ENCODE peak calls at places on chromosomes 3 and 15, in ten cellular contexts. One of them, this sample, is unnamed.
A peak's percentile ranks its signal among the peaks of the same experiment; 100 is the strongest.

GRCh38 chr3:44685128-44685800 is 27.2 kb upstream of the ZNF502 start:
- DNase-seq in tibial artery: peak; percentile 58
- DNase-seq in adrenal gland: peak; percentile 63
- DNase-seq in tibial nerve: peak; percentile 31
- DNase-seq in psoas muscle: peak; percentile 75
- DNase-seq in stomach: peak; percentile 64
- DNase-seq in aorta: peak; percentile 91
- DNase-seq in AG04450: peak; percentile 59
- DNase-seq in PC-9: peak; percentile 57
- DNase-seq in lung: peak; percentile 65
- DNase-seq in this sample: peak; percentile 69

GRCh38 chr15:33581032-33581431 is 270.3 kb downstream of the RYR3 start:
- DNase-seq in tibial artery: no peak
- DNase-seq in adrenal gland: peak; percentile 84
- DNase-seq in tibial nerve: no peak
- DNase-seq in psoas muscle: no peak
- DNase-seq in stomach: no peak
- DNase-seq in aorta: no peak
- DNase-seq in AG04450: no peak
- DNase-seq in PC-9: peak; percentile 36
- DNase-seq in lung: peak; percentile 40
- DNase-seq in this sample: peak; percentile 74

GRCh38 chr3:169657351-169658124 is 6.0 kb downstream of the MECOM start:
- DNase-seq in tibial artery: no peak
- DNase-seq in adrenal gland: no peak
- DNase-seq in tibial nerve: no peak
- DNase-seq in psoas muscle: no peak
- DNase-seq in stomach: peak; percentile 72
- DNase-seq in aorta: no peak
- DNase-seq in AG04450: no peak
- DNase-seq in PC-9: no peak
- DNase-seq in lung: peak; percentile 63
- DNase-seq in this sample: no peak

GRCh38 chr3:48372862-48373435 is 930 bp downstream of the FBXW12 start:
- DNase-seq in tibial artery: no peak
- DNase-seq in adrenal gland: no peak
- DNase-seq in tibial nerve: no peak
- DNase-seq in psoas muscle: no peak
- DNase-seq in stomach: no peak
- DNase-seq in aorta: no peak
- DNase-seq in AG04450: no peak
- DNase-seq in PC-9: no peak
- DNase-seq in lung: no peak
- DNase-seq in this sample: no peak

GRCh38 chr3:16254933-16255725 is 9.6 kb downstream of the DPH3 start:
- DNase-seq in tibial artery: no peak
- DNase-seq in adrenal gland: no peak
- DNase-seq in tibial nerve: no peak
- DNase-seq in psoas muscle: no peak
- DNase-seq in stomach: no peak
- DNase-seq in aorta: no peak
- DNase-seq in AG04450: no peak
- DNase-seq in PC-9: no peak
- DNase-seq in lung: no peak
- DNase-seq in this sample: no peak

GRCh38 chr3:124203292-124203691 is 211.4 kb upstream of the ROPN1 start:
- DNase-seq in tibial artery: no peak
- DNase-seq in adrenal gland: no peak
- DNase-seq in tibial nerve: no peak
- DNase-seq in psoas muscle: no peak
- DNase-seq in stomach: no peak
- DNase-seq in aorta: no peak
- DNase-seq in AG04450: no peak
- DNase-seq in PC-9: no peak
- DNase-seq in lung: no peak
- DNase-seq in this sample: no peak

GRCh38 chr3:64806668-64807067 is 118.9 kb upstream of the ADAMTS9 start:
- DNase-seq in tibial artery: no peak
- DNase-seq in adrenal gland: no peak
- DNase-seq in tibial nerve: no peak
- DNase-seq in psoas muscle: no peak
- DNase-seq in stomach: no peak
- DNase-seq in aorta: no peak
- DNase-seq in AG04450: no peak
- DNase-seq in PC-9: no peak
- DNase-seq in lung: no peak
- DNase-seq in this sample: no peak

GRCh38 chr3:47250309-47251060 is 32.1 kb downstream of the KIF9 start:
- DNase-seq in tibial artery: peak; percentile 37
- DNase-seq in adrenal gland: peak; percentile 58
- DNase-seq in tibial nerve: peak; percentile 53
- DNase-seq in psoas muscle: peak; percentile 33
- DNase-seq in stomach: peak; percentile 49
- DNase-seq in aorta: no peak
- DNase-seq in AG04450: no peak
- DNase-seq in PC-9: no peak
- DNase-seq in lung: peak; percentile 61
- DNase-seq in this sample: no peak

GRCh38 chr3:19901918-19902317 is 32.1 kb downstream of the EFHB start:
- DNase-seq in tibial artery: no peak
- DNase-seq in adrenal gland: no peak
- DNase-seq in tibial nerve: no peak
- DNase-seq in psoas muscle: no peak
- DNase-seq in stomach: peak; percentile 31
- DNase-seq in aorta: no peak
- DNase-seq in AG04450: no peak
- DNase-seq in PC-9: peak; percentile 40
- DNase-seq in lung: no peak
- DNase-seq in this sample: no peak

DNA sequence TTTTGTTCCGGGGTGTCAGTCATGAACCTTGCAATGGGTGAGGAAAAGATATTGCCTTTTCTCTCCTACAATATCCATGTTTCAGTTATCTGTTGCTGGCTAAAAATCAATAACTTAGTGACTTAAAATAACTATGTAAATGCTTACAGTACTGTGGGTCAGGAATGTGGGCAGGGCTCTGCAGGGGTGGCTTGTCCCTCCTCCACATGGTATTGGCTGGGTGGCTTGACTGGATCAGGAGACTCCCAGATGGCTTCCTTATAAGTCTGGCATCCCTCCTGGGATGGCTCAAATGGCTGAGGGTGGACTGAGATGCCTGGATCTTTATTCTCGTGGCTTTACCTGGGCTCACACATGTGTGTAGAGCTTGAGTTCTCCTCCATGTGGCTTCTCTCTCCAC is 47.5 kb downstream of the GTPBP8 start:
- DNase-seq in tibial artery: no peak
- DNase-seq in adrenal gland: no peak
- DNase-seq in tibial nerve: no peak
- DNase-seq in psoas muscle: no peak
- DNase-seq in stomach: no peak
- DNase-seq in aorta: no peak
- DNase-seq in AG04450: no peak
- DNase-seq in PC-9: no peak
- DNase-seq in lung: no peak
- DNase-seq in this sample: no peak
- H3K27me3 ChIP-seq in tibial artery: no peaks in the 10 kb centered on the region
- H3K27me3 ChIP-seq in adrenal gland: no peaks in the 10 kb centered on the region
- H3K27me3 ChIP-seq in tibial nerve: no peaks in the 10 kb centered on the region
- H3K27me3 ChIP-seq in psoas muscle: no peaks in the 10 kb centered on the region
- H3K27me3 ChIP-seq in stomach: no peaks in the 10 kb centered on the region
- H3K27me3 ChIP-seq in aorta: no peaks in the 10 kb centered on the region
- H3K27me3 ChIP-seq in AG04450: peaks cover 15% of the 10 kb centered on the region
- H3K27me3 ChIP-seq in PC-9: no peaks in the 10 kb centered on the region
- H3K27me3 ChIP-seq in lung: no peaks in the 10 kb centered on the region
- H3K27me3 ChIP-seq in this sample: no peaks in the 10 kb centered on the region

DNA sequence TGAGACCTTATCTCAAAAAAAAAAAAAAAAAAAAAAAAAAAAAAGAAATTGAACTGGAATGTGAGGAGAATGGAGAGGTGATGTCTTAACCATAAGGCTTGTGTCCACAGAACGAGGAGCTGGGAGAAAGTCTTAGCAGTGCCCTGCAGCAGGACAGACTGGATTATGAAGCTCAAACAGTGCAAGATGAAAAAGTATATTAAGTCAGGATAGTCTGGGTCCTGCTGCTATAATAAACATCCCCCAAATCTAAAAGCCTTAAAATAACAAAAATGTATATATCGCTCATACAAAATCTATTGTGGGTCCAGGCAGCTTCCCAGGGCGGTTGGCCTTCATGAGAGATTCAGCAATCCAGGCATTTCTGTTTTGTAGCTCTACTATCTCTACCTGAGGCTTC is 175.5 kb downstream of the RAB11A start:
- DNase-seq in tibial artery: no peak
- DNase-seq in adrenal gland: no peak
- DNase-seq in tibial nerve: no peak
- DNase-seq in psoas muscle: no peak
- DNase-seq in stomach: no peak
- DNase-seq in aorta: no peak
- DNase-seq in AG04450: no peak
- DNase-seq in PC-9: no peak
- DNase-seq in lung: no peak
- DNase-seq in this sample: no peak
- H3K27me3 ChIP-seq in tibial artery: peaks cover 50% of the 10 kb centered on the region
- H3K27me3 ChIP-seq in adrenal gland: peaks cover 5% of the 10 kb centered on the region
- H3K27me3 ChIP-seq in tibial nerve: peaks cover 26% of the 10 kb centered on the region
- H3K27me3 ChIP-seq in psoas muscle: peaks cover 4% of the 10 kb centered on the region
- H3K27me3 ChIP-seq in stomach: peaks cover 41% of the 10 kb centered on the region
- H3K27me3 ChIP-seq in aorta: no peaks in the 10 kb centered on the region
- H3K27me3 ChIP-seq in AG04450: peaks cover 29% of the 10 kb centered on the region
- H3K27me3 ChIP-seq in PC-9: no peaks in the 10 kb centered on the region
- H3K27me3 ChIP-seq in lung: no peaks in the 10 kb centered on the region
- H3K27me3 ChIP-seq in this sample: no peaks in the 10 kb centered on the region

DNA sequence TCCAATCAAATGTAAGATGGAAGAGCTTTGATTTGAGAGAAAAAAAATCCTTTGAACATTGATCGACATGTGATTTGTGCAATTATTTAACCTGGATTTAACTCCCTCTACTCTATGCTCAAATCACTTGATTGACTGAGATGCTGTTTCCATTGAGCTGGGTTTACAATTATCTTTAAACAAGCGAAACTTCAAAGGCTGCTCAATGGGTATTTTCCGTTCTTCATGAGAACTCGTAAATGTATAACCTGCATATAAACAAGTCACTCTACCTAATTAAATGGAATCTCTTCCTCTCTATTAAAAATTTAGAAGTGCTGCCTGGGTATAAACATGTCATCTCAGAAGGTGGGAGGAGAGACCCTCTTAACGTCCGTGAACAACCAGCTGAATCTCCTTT is 71.9 kb downstream of the ANXA2 start:
- DNase-seq in tibial artery: no peak
- DNase-seq in adrenal gland: no peak
- DNase-seq in tibial nerve: no peak
- DNase-seq in psoas muscle: no peak
- DNase-seq in stomach: no peak
- DNase-seq in aorta: no peak
- DNase-seq in AG04450: no peak
- DNase-seq in PC-9: no peak
- DNase-seq in lung: no peak
- DNase-seq in this sample: no peak
- H3K27me3 ChIP-seq in tibial artery: peaks cover 3% of the 10 kb centered on the region
- H3K27me3 ChIP-seq in adrenal gland: peaks cover 33% of the 10 kb centered on the region
- H3K27me3 ChIP-seq in tibial nerve: peaks cover 9% of the 10 kb centered on the region
- H3K27me3 ChIP-seq in psoas muscle: peaks cover 2% of the 10 kb centered on the region
- H3K27me3 ChIP-seq in stomach: peaks cover 42% of the 10 kb centered on the region
- H3K27me3 ChIP-seq in aorta: no peaks in the 10 kb centered on the region
- H3K27me3 ChIP-seq in AG04450: peaks cover 35% of the 10 kb centered on the region
- H3K27me3 ChIP-seq in PC-9: no peaks in the 10 kb centered on the region
- H3K27me3 ChIP-seq in lung: peaks cover 4% of the 10 kb centered on the region
- H3K27me3 ChIP-seq in this sample: peaks cover 25% of the 10 kb centered on the region

DNA sequence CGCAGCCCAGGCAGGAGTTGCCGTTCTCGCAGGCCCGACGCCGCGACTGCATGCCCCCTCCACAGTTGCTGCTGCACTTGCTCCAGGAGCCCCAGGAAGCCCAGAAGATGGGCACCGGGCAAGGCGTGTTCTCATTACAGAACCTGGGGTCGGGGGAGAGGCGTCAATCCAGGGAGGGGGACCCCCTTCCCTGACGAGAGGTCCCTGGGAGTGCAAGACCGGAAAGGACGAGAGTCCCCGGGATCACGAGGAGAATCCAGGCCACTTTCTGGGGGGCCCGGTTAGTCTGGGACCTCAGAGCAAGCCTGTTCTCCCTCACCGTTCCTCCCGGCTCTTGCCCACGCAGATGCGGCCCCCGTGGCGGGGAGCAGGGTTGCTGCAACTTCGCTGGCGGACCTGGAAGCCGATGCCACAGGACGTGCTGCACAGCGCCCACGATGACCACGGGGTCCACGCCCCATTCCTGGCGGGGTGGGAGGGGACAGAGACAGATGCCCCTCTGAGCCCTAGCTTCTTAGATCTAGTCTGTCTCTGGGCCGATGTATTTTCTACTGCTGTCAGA is 113.9 kb downstream of the SEMA5B start:
- DNase-seq in tibial artery: no peak
- DNase-seq in adrenal gland: no peak
- DNase-seq in tibial nerve: no peak
- DNase-seq in psoas muscle: no peak
- DNase-seq in stomach: no peak
- DNase-seq in aorta: no peak
- DNase-seq in AG04450: no peak
- DNase-seq in PC-9: no peak
- DNase-seq in lung: no peak
- DNase-seq in this sample: no peak
- H3K27me3 ChIP-seq in tibial artery: peaks cover 19% of the 10 kb centered on the region
- H3K27me3 ChIP-seq in adrenal gland: peaks cover 19% of the 10 kb centered on the region
- H3K27me3 ChIP-seq in tibial nerve: peaks cover 20% of the 10 kb centered on the region
- H3K27me3 ChIP-seq in psoas muscle: no peaks in the 10 kb centered on the region
- H3K27me3 ChIP-seq in stomach: peaks cover 49% of the 10 kb centered on the region
- H3K27me3 ChIP-seq in aorta: no peaks in the 10 kb centered on the region
- H3K27me3 ChIP-seq in AG04450: peaks cover 55% of the 10 kb centered on the region
- H3K27me3 ChIP-seq in PC-9: no peaks in the 10 kb centered on the region
- H3K27me3 ChIP-seq in lung: no peaks in the 10 kb centered on the region
- H3K27me3 ChIP-seq in this sample: no peaks in the 10 kb centered on the region

DNA sequence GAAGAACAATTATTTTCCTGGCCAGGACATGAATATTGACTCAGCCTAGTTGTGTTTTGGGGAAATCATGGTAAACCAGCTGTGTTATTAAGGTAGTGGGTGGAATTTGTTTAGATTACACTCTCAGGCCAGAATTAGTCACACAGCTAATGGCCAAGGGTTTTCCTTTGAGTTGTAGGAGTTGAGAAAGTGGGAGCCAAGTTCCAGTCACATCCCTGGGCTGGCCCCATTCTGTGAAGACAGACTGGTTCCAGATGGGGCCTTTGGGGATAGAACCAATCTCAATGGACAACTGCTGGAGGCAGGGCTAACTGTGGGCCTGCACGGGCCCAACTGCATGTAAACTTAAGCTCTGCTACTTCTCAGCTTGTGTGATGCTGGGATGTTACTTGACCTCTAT is 1.4 kb upstream of the RASL12 start:
- DNase-seq in tibial artery: no peak
- DNase-seq in adrenal gland: no peak
- DNase-seq in tibial nerve: no peak
- DNase-seq in psoas muscle: peak; percentile 32
- DNase-seq in stomach: no peak
- DNase-seq in aorta: no peak
- DNase-seq in AG04450: peak; percentile 99
- DNase-seq in PC-9: no peak
- DNase-seq in lung: peak; percentile 57
- DNase-seq in this sample: no peak
- H3K27me3 ChIP-seq in tibial artery: no peaks in the 10 kb centered on the region
- H3K27me3 ChIP-seq in adrenal gland: peaks cover 25% of the 10 kb centered on the region
- H3K27me3 ChIP-seq in tibial nerve: no peaks in the 10 kb centered on the region
- H3K27me3 ChIP-seq in psoas muscle: peaks cover 2% of the 10 kb centered on the region
- H3K27me3 ChIP-seq in stomach: peaks cover 46% of the 10 kb centered on the region
- H3K27me3 ChIP-seq in aorta: no peaks in the 10 kb centered on the region
- H3K27me3 ChIP-seq in AG04450: peaks cover 9% of the 10 kb centered on the region
- H3K27me3 ChIP-seq in PC-9: no peaks in the 10 kb centered on the region
- H3K27me3 ChIP-seq in lung: no peaks in the 10 kb centered on the region
- H3K27me3 ChIP-seq in this sample: peaks cover 16% of the 10 kb centered on the region

This sample was measured in dorsolateral prefrontal cortex.